ENCODE peak calls at places on chromosome 14, in five cellular contexts. G, O, E, K and B are unnamed samples.

GRCh38 chr14:75944607-75945241 is 37.1 kb downstream of the TGFB3 start:
- DNase-seq in G (no peak), O (no peak), E (no peak), K (no peak), B (no peak)

GRCh38 chr14:36019126-36019525 is 157.4 kb downstream of the PTCSC3 start:
- DNase-seq in G (peak), O (no peak), E (no peak), K (no peak), B (no peak)

GRCh38 chr14:81165188-81165587 is 55.6 kb downstream of the GTF2A1 start:
- DNase-seq in G (no peak), O (no peak), E (peak), K (no peak), B (no peak)

GRCh38 chr14:103862393-103862782 is 15.0 kb upstream of the PPP1R13B start:
- DNase-seq in G (no peak), O (no peak), E (peak), K (peak), B (peak)

GRCh38 chr14:26527095-26527494 is 70.7 kb downstream of the NOVA1 start:
- DNase-seq in G (no peak), O (peak), E (peak), K (peak), B (peak)

GRCh38 chr14:68910540-68910939 is 68.6 kb downstream of the ACTN1 start:
- DNase-seq in G (no peak), O (peak), E (no peak), K (peak), B (no peak)

GRCh38 chr14:41718477-41719166 is 111.9 kb downstream of the LRFN5 start:
- DNase-seq in G (no peak), O (no peak), E (no peak), K (peak), B (no peak)

GRCh38 chr14:45838597-45838996 is 585.6 kb upstream of the MIS18BP1 start:
- DNase-seq in G (no peak), O (peak), E (no peak), K (no peak), B (no peak)

GRCh38 chr14:23443411-23443812 is 8.0 kb upstream of the MYH7 start:
- DNase-seq in G (no peak), O (no peak), E (no peak), K (no peak), B (no peak)

GRCh38 chr14:30270200-30271161 is 288.5 kb upstream of the G2E3 start:
- DNase-seq in G (peak), O (peak), E (peak), K (peak), B (peak)

GRCh38 chr14:101372894-101373640 is 188.2 kb upstream of the DIO3 start:
- DNase-seq in G (no peak), O (no peak), E (no peak), K (no peak), B (no peak)